ENCODE peak calls at places on chromosomes 13 and 19, in six cellular contexts. V, E, Y, H, A and R are unnamed samples.

GRCh38 chr19:13623686-13624405 is 117.6 kb upstream of the CACNA1A start:
- DNase-seq in V (no peak), E (no peak), Y (no peak), H (no peak), A (no peak), R (no peak)

GRCh38 chr13:99331881-99332293 is 24.7 kb upstream of the GPR183 start:
- DNase-seq in V (no peak), E (no peak), Y (no peak), H (no peak), A (peak), R (no peak)

GRCh38 chr19:41324921-41325639 is 15.1 kb downstream of the CCDC97 start:
- DNase-seq in V (no peak), E (peak), Y (peak), H (peak), A (peak), R (peak)

GRCh38 chr13:23506071-23506820 is 64.0 kb upstream of the TNFRSF19 start:
- DNase-seq in V (no peak), E (peak), Y (peak), H (no peak), A (no peak), R (no peak)

GRCh38 chr19:54096642-54097106 is 3.9 kb downstream of the OSCAR start:
- DNase-seq in V (no peak), E (peak), Y (peak), H (peak), A (peak), R (peak)

GRCh38 chr19:16594681-16595091 is 22.5 kb upstream of the SLC35E1 start:
- DNase-seq in V (no peak), E (no peak), Y (no peak), H (no peak), A (no peak), R (no peak)

GRCh38 chr13:89169951-89170350 is 1498.8 kb downstream of the SLITRK5 start:
- DNase-seq in V (no peak), E (no peak), Y (no peak), H (no peak), A (no peak), R (no peak)

GRCh38 chr19:46993622-46994021 is 26.0 kb upstream of the NPAS1 start:
- DNase-seq in V (no peak), E (no peak), Y (no peak), H (no peak), A (no peak), R (no peak)

GRCh38 chr19:46216612-46217011 is 12.9 kb upstream of the IGFL1 start:
- DNase-seq in V (no peak), E (no peak), Y (no peak), H (no peak), A (no peak), R (no peak)

GRCh38 chr19:55578761-55579747 is 1.6 kb downstream of the ZNF579 start:
- DNase-seq in V (no peak), E (no peak), Y (no peak), H (no peak), A (no peak), R (no peak)

GRCh38 chr19:54674021-54674617 is 11.3 kb downstream of the LILRB4 start:
- DNase-seq in V (no peak), E (no peak), Y (no peak), H (no peak), A (no peak), R (peak)

GRCh38 chr19:33603377-33603776 is 18.4 kb upstream of the CHST8 start:
- DNase-seq in V (no peak), E (no peak), Y (no peak), H (no peak), A (no peak), R (no peak)

GRCh38 chr19:48000846-48001245 is 6.4 kb downstream of the ELSPBP1 start:
- DNase-seq in V (no peak), E (no peak), Y (no peak), H (no peak), A (peak), R (peak)

GRCh38 chr13:79647518-79647917 is 166.6 kb downstream of the NDFIP2 start:
- DNase-seq in V (no peak), E (no peak), Y (no peak), H (no peak), A (no peak), R (no peak)

GRCh38 chr19:1734328-1734966 is 18.9 kb upstream of the ONECUT3 start:
- DNase-seq in V (no peak), E (no peak), Y (no peak), H (peak), A (no peak), R (no peak)

GRCh38 chr19:1728816-1729567 is 24.3 kb upstream of the ONECUT3 start:
- DNase-seq in V (no peak), E (no peak), Y (no peak), H (no peak), A (no peak), R (no peak)

GRCh38 chr19:1730157-1730556 is 23.1 kb upstream of the ONECUT3 start:
- DNase-seq in V (no peak), E (no peak), Y (no peak), H (no peak), A (no peak), R (no peak)

GRCh38 chr19:1725100-1726064 is 27.9 kb upstream of the ONECUT3 start:
- DNase-seq in V (peak), E (peak), Y (peak), H (peak), A (peak), R (peak)

GRCh38 chr19:1729568-1729925 is 23.8 kb upstream of the ONECUT3 start:
- DNase-seq in V (no peak), E (no peak), Y (no peak), H (no peak), A (no peak), R (no peak)
- H3K23ac ChIP-seq in V (peak), E (no peak), Y (no peak), H (no peak), A (no peak), R (no peak)

DNA sequence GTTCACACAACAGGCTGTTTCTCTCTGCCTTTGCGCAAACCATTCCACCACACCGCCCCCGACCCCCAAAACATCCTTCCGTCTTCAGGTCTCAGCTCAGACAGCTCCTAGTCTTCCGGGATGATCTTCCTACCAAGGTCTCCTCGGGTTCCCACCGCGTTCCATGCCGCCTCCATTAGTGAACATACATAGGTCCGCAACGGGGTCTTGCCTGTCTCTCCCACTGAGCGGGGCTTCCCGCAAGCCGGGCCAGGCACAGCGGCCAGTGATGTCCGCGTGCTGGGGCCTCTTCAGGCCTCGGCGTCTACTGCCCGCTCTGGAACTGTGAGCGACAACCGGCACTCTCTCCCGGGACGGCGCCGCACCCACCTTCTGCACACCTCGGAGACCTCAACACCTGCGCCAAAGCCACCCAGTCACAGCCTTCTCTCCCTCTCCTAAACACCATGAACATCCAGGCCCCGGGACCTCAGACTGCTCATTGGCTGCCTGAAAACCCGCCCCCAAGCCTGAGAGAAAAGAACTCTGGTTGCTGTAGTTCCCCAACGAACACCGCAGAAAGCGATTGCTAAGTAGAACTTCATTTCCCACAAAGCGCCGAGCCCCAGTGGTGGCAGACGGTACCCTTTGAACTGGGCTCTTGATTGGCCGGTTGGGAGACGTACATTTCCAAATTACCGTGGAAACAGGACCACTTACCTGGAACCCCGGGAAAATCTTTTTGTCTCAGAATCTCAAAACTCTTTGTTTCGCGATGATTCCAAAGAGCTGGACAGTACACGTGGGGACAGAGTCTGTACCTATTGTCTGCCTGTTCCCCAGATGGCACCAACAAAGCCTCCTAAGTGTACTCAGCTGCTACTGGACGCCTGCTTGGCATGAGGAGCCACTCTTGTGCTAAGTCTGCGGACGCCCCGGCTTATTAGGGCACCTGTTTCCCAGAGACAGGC is 9.5 kb downstream of the DYRK1B start:
- DNase-seq in V (peak), E (peak), Y (peak), H (peak), A (peak), R (peak)
- H2BK15ac ChIP-seq in V (no peak), E (no peak), Y (no peak), H (no peak), A (peak), R (no peak)

GRCh38 chr13:112358156-112358555 is 18.0 kb upstream of the SPACA7 start:
- DNase-seq in V (no peak), E (no peak), Y (no peak), H (no peak), A (no peak), R (no peak)
- H3K23ac ChIP-seq in V (no peak), E (no peak), Y (no peak), H (no peak), A (no peak), R (no peak)

GRCh38 chr19:7257148-7258041 is 36.8 kb downstream of the INSR start:
- DNase-seq in V (no peak), E (peak), Y (peak), H (no peak), A (no peak), R (peak)
- H2BK15ac ChIP-seq in V (no peak), E (no peak), Y (no peak), H (no peak), A (no peak), R (no peak)

GRCh38 chr13:29435125-29435911 is 160.2 kb downstream of the SLC7A1 start:
- DNase-seq in V (no peak), E (peak), Y (peak), H (no peak), A (no peak), R (no peak)

GRCh38 chr13:29436721-29437250 is 158.7 kb downstream of the SLC7A1 start:
- DNase-seq in V (no peak), E (peak), Y (no peak), H (no peak), A (no peak), R (no peak)

GRCh38 chr13:29436291-29436690 is 159.2 kb downstream of the SLC7A1 start:
- DNase-seq in V (no peak), E (peak), Y (peak), H (no peak), A (no peak), R (no peak)

GRCh38 chr13:29438772-29439171 is 156.7 kb downstream of the SLC7A1 start:
- DNase-seq in V (no peak), E (no peak), Y (no peak), H (no peak), A (no peak), R (no peak)

DNA sequence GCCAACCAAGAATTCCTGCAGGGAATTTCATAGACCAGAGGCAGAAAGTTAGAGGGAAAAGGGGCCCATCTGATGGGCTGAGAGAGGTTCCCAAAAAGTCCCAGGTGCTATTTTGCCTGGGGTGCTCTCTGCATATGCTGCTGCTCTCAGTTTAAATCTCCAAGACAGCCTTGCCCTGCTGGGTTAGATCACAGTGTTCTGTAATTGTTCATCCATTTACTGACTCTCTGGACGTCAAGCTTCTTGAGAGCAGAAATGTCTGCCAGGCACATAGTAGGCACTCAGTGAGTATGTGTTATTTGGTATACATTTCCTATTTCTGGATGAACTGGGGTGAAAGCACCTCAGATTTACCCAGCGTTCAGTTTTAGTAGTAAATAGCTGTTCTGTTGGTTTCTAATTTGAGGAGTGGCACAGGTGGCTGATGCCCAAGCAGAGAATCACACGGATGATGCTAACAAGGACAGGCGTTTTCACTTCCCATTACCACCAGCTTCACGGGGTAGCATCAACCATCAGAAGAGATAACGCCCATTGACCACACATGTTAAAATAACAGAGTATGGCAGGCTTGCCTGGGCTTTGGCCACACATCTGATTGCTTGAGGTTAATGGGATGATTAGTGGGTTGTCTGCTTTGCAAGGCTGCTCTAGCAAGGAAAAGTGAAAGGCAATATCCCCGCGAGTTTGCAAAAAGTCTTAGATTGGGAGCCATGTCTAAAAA is 161.1 kb downstream of the SLC7A1 start:
- DNase-seq in V (no peak), E (no peak), Y (no peak), H (no peak), A (no peak), R (no peak)
- H3K23ac ChIP-seq in V (no peak), E (no peak), Y (no peak), H (no peak), A (no peak), R (no peak)

GRCh38 chr13:85742355-85742754 is 56.9 kb downstream of the SLITRK6 start:
- DNase-seq in V (no peak), E (no peak), Y (no peak), H (no peak), A (no peak), R (no peak)

GRCh38 chr13:85737952-85738351 is 61.3 kb downstream of the SLITRK6 start:
- DNase-seq in V (no peak), E (no peak), Y (no peak), H (no peak), A (no peak), R (no peak)

GRCh38 chr13:85738696-85739320 is 60.4 kb downstream of the SLITRK6 start:
- DNase-seq in V (no peak), E (no peak), Y (peak), H (no peak), A (no peak), R (no peak)

GRCh38 chr13:85741017-85741416 is 58.2 kb downstream of the SLITRK6 start:
- DNase-seq in V (no peak), E (no peak), Y (no peak), H (no peak), A (no peak), R (no peak)
- H2BK15ac ChIP-seq in V (no peak), E (no peak), Y (no peak), H (no peak), A (no peak), R (no peak)

GRCh38 chr19:35297922-35298321 is 6.0 kb downstream of the MAG start:
- DNase-seq in V (no peak), E (no peak), Y (no peak), H (no peak), A (no peak), R (no peak)
- H3K23ac ChIP-seq in V (peak), E (no peak), Y (no peak), H (no peak), A (no peak), R (no peak)

DNA sequence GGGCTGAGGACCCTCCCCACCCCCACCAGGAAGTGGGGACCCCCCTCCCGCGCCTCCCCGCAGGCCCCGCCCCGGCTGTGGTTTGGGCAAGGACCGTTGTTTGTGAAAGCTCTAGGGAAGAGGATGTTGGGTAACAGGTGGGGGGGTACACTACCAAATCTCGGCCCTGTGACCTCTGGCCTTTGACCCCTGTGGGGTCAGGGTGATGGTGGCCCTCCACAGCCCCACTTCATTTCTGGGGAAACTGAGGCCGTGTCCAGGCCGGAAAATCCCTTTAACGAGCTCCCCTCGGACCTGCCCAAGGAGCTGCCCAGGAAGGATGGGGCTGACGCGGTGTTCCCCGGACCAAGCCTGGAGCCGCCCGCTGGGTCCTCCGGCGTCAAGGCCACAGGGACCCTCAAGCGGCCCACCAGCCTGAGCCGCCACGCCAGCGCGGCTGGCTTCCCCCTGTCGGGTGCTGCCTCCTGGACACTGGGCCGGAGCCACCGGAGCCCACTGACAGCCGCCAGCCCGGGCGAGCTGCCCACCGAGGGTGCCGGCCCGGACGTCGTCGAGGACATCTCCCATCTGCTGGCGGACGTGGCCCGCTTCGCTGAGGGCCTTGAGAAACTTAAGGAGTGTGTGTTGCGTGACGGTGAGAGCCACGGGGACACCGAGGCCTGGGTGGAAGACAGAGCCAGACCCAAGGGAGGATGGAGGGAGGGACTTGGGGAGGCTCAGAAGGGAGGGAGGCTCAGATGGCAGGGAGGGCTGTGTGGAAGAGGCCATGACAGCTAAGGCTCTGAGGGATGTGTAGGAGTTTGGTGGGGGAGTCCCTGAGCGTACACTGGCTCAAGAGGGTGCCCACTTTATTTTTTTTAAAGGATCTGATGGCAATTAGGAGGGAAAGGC is 1.4 kb downstream of the ARHGAP45 start:
- DNase-seq in V (no peak), E (no peak), Y (no peak), H (no peak), A (peak), R (no peak)
- H2BK15ac ChIP-seq in V (peak), E (no peak), Y (no peak), H (no peak), A (no peak), R (no peak)